ENCODE peak calls at places on chromosome 13, in ten cellular contexts. M is right lobe of liver, L is ascending aorta, F is fibroblast of lung, E is gastrocnemius medialis, D is AG09319, A is astrocyte of the spinal cord, Q is fibroblast of pulmonary artery, P is IMR-90, G is pancreas. J is an unnamed sample.

GRCh38 chr13:50617134-50617721 is 226.3 kb downstream of the DLEU7 start:
- DNase-seq in F (peak), G (no peak), D (no peak), E (no peak), P (peak), A (peak), Q (peak), L (no peak), M (no peak), J (no peak)

GRCh38 chr13:28163587-28163986 is 25.2 kb downstream of the PAN3 start:
- DNase-seq in P (no peak), M (no peak), G (no peak), E (no peak), Q (no peak), D (no peak), A (no peak), F (no peak), L (no peak), J (no peak)

GRCh38 chr13:105196052-105196451 is 1339.4 kb downstream of the EFNB2 start:
- DNase-seq in F (peak), M (no peak), E (no peak), A (peak), Q (peak), P (peak), G (no peak), L (no peak), D (no peak), J (no peak)

GRCh38 chr13:24281188-24282008 is 28.0 kb upstream of the C1QTNF9 start:
- DNase-seq in E (no peak), G (peak), L (no peak), P (no peak), F (no peak), Q (no peak), A (no peak), M (no peak), D (no peak), J (no peak)

GRCh38 chr13:93624371-93624777 is 397.8 kb downstream of the GPC6 start:
- DNase-seq in Q (peak), G (no peak), M (no peak), P (no peak), L (no peak), A (peak), F (peak), E (no peak), D (no peak), J (no peak)

GRCh38 chr13:40651866-40652587 is 14.4 kb downstream of the FOXO1 start:
- DNase-seq in L (no peak), P (no peak), G (no peak), M (no peak), E (no peak), D (no peak), F (no peak), Q (no peak), A (no peak), J (no peak)

GRCh38 chr13:102550507-102550906 is 46.3 kb upstream of the TPP2 start:
- DNase-seq in M (no peak), E (no peak), D (no peak), Q (no peak), G (no peak), F (no peak), A (no peak), L (no peak), P (no peak), J (no peak)

GRCh38 chr13:73849292-73849691 is 284.9 kb downstream of the KLF12 start:
- DNase-seq in F (peak), M (no peak), D (no peak), L (no peak), P (peak), Q (peak), A (peak), G (no peak), E (no peak), J (no peak)

GRCh38 chr13:34107814-34108213 is 289.9 kb downstream of the RFC3 start:
- DNase-seq in Q (peak), D (no peak), F (peak), L (no peak), M (no peak), G (no peak), E (no peak), P (no peak), A (peak), J (no peak)

GRCh38 chr13:108003626-108004025 is 211.7 kb downstream of the LIG4 start:
- DNase-seq in D (no peak), F (no peak), M (no peak), L (no peak), A (no peak), Q (no peak), P (no peak), E (no peak), G (no peak), J (no peak)

GRCh38 chr13:75541287-75541686 is 3.6 kb upstream of the COMMD6 start:
- DNase-seq in G (no peak), A (no peak), D (no peak), E (no peak), F (no peak), Q (no peak), M (no peak), P (peak), L (no peak), J (no peak)

GRCh38 chr13:109840201-109840892 is 54.0 kb upstream of the IRS2 start:
- DNase-seq in E (no peak), M (no peak), P (peak), F (peak), D (no peak), L (no peak), G (no peak), A (peak), Q (peak), J (no peak)

GRCh38 chr13:30880756-30881155 is 25.3 kb upstream of the MEDAG start:
- DNase-seq in M (no peak), A (peak), F (peak), L (peak), D (peak), G (no peak), P (peak), Q (peak), E (peak), J (no peak)

GRCh38 chr13:95800455-95800854 is 123.5 kb downstream of the DNAJC3 start:
- DNase-seq in A (no peak), E (no peak), F (peak), D (no peak), M (no peak), G (no peak), P (peak), Q (no peak), L (no peak), J (no peak)

GRCh38 chr13:106440846-106441245 is 94.6 kb downstream of the EFNB2 start:
- DNase-seq in F (no peak), L (no peak), A (no peak), M (no peak), Q (no peak), D (no peak), G (no peak), E (no peak), P (no peak), J (no peak)

GRCh38 chr13:47478985-47479384 is 522.1 kb downstream of the SUCLA2 start:
- DNase-seq in E (no peak), L (no peak), P (no peak), G (no peak), A (no peak), F (peak), M (peak), D (peak), Q (no peak), J (no peak)

GRCh38 chr13:46143239-46143701 is 38.4 kb upstream of the CPB2 start:
- DNase-seq in F (no peak), A (no peak), P (no peak), G (no peak), M (no peak), L (no peak), E (no peak), Q (no peak), D (no peak), J (no peak)

GRCh38 chr13:103403814-103404213 is 337.6 kb upstream of the SLC10A2 start:
- DNase-seq in G (no peak), P (no peak), Q (no peak), F (no peak), A (no peak), M (no peak), L (no peak), D (no peak), E (no peak), J (no peak)

GRCh38 chr13:30526612-30527217 is 61.0 kb upstream of the HMGB1 start:
- DNase-seq in Q (peak), L (no peak), G (no peak), E (no peak), A (peak), P (peak), F (peak), M (no peak), D (no peak), J (no peak)

GRCh38 chr13:111898956-111899713 is 167.8 kb upstream of the SOX1 start:
- DNase-seq in G (no peak), M (no peak), D (no peak), Q (no peak), E (no peak), L (no peak), P (no peak), A (no peak), F (no peak), J (no peak)

GRCh38 chr13:28638756-28639155 is 20.2 kb upstream of the POMP start:
- DNase-seq in A (no peak), D (no peak), P (no peak), F (no peak), L (no peak), M (no peak), G (no peak), Q (no peak), E (no peak), J (no peak)

GRCh38 chr13:88176231-88176630 is 505.1 kb downstream of the SLITRK5 start:
- DNase-seq in G (no peak), A (no peak), M (no peak), Q (no peak), E (no peak), L (no peak), P (no peak), F (no peak), D (no peak), J (no peak)

GRCh38 chr13:32781906-32782305 is 195.7 kb downstream of the PDS5B start:
- DNase-seq in M (no peak), Q (no peak), A (no peak), G (no peak), E (no peak), P (no peak), D (no peak), F (no peak), L (no peak), J (no peak)

GRCh38 chr13:41610426-41610825 is 153.1 kb downstream of the RGCC start:
- DNase-seq in G (no peak), M (no peak), F (peak), E (peak), Q (peak), L (no peak), D (peak), A (peak), P (peak), J (no peak)

GRCh38 chr13:75832812-75833211 is 196.7 kb downstream of the LMO7 start:
- DNase-seq in F (no peak), L (no peak), A (no peak), D (no peak), P (no peak), Q (no peak), E (no peak), M (no peak), G (no peak), J (no peak)

GRCh38 chr13:108220042-108220441 is 1.9 kb downstream of the ABHD13 start:
- DNase-seq in D (no peak), G (no peak), F (no peak), M (no peak), Q (no peak), L (no peak), E (no peak), A (no peak), P (no peak), J (no peak)

GRCh38 chr13:85806553-85807175 is 7.4 kb upstream of the SLITRK6 start:
- DNase-seq in Q (peak), F (peak), E (no peak), A (peak), L (no peak), P (peak), M (no peak), G (no peak), D (peak), J (no peak)

GRCh38 chr13:30738526-30738925 is 3.2 kb downstream of the ALOX5AP start:
- DNase-seq in E (no peak), D (no peak), F (no peak), A (no peak), Q (no peak), P (no peak), G (no peak), M (no peak), L (no peak), J (no peak)

GRCh38 chr13:51148223-51148951 is 37.3 kb upstream of the C13orf42 start:
- DNase-seq in A (peak), Q (no peak), L (no peak), G (peak), M (no peak), P (no peak), D (no peak), F (no peak), E (no peak), J (no peak)

GRCh38 chr13:110759710-110760109 is 46.2 kb downstream of the ING1 start:
- DNase-seq in D (no peak), P (peak), M (no peak), L (no peak), G (no peak), Q (peak), F (peak), E (no peak), A (peak), J (no peak)

GRCh38 chr13:102089177-102089576 is 312.7 kb downstream of the FGF14 start:
- DNase-seq in A (peak), G (no peak), M (no peak), Q (no peak), D (no peak), E (no peak), P (no peak), L (no peak), F (peak), J (no peak)

GRCh38 chr13:99572921-99573320 is 71.6 kb downstream of the TM9SF2 start:
- DNase-seq in Q (peak), D (peak), M (no peak), P (no peak), F (no peak), G (no peak), L (no peak), A (no peak), E (no peak), J (no peak)

GRCh38 chr13:34847751-34848150 is 94.3 kb upstream of the NBEA start:
- DNase-seq in E (no peak), F (no peak), Q (no peak), L (no peak), A (no peak), G (no peak), M (no peak), D (no peak), P (no peak), J (no peak)

GRCh38 chr13:35789335-35790166 is 313.1 kb upstream of the MAB21L1 start:
- DNase-seq in P (peak), D (peak), E (no peak), A (peak), F (peak), L (no peak), G (no peak), Q (peak), M (no peak), J (no peak)

GRCh38 chr13:22926176-22927007 is 254.4 kb upstream of the SGCG start:
- DNase-seq in L (peak), G (peak), P (no peak), M (peak), F (peak), D (peak), A (no peak), Q (peak), E (peak), J (no peak)

GRCh38 chr13:73416093-73416492 is 357.3 kb downstream of the KLF5 start:
- DNase-seq in D (no peak), Q (no peak), F (no peak), A (peak), M (no peak), P (no peak), E (no peak), G (no peak), L (no peak), J (no peak)

GRCh38 chr13:76820759-76821158 is 65.4 kb downstream of the KCTD12 start:
- DNase-seq in G (no peak), F (peak), E (peak), L (peak), A (no peak), M (no peak), D (peak), P (no peak), Q (peak), J (no peak)

GRCh38 chr13:84265365-84265764 is 383.1 kb upstream of the SLITRK1 start:
- DNase-seq in G (no peak), Q (no peak), M (no peak), L (no peak), D (no peak), P (no peak), E (no peak), A (no peak), F (no peak), J (no peak)

GRCh38 chr13:20058476-20058875 is 99.9 kb downstream of the ZMYM2 start:
- DNase-seq in E (no peak), D (no peak), L (no peak), M (no peak), A (no peak), Q (no peak), G (no peak), F (no peak), P (no peak), J (no peak)

GRCh38 chr13:20057214-20057613 is 98.7 kb downstream of the ZMYM2 start:
- DNase-seq in L (no peak), P (no peak), A (no peak), F (no peak), M (no peak), D (no peak), Q (no peak), G (no peak), E (no peak), J (no peak)

GRCh38 chr13:20054586-20054985 is 96.1 kb downstream of the ZMYM2 start:
- DNase-seq in D (no peak), A (no peak), M (no peak), Q (no peak), P (no peak), G (no peak), L (no peak), F (no peak), E (no peak), J (no peak)

GRCh38 chr13:20053891-20054290 is 95.4 kb downstream of the ZMYM2 start:
- DNase-seq in L (no peak), P (no peak), M (no peak), A (no peak), E (no peak), D (no peak), Q (no peak), F (no peak), G (no peak), J (no peak)

GRCh38 chr13:20057963-20058362 is 99.4 kb downstream of the ZMYM2 start:
- DNase-seq in Q (no peak), M (no peak), E (no peak), G (no peak), D (no peak), F (no peak), A (no peak), L (no peak), P (no peak), J (no peak)
- TF ChIP-seq CTCF in Q (peak), M (no peak), E (no peak), G (no peak), D (no peak), F (peak), A (peak), L (no peak), P (peak), J (peak)

GRCh38 chr13:113485545-113485944 is 5.0 kb downstream of the DCUN1D2 start:
- DNase-seq in D (no peak), E (no peak), P (no peak), G (no peak), M (no peak), Q (no peak), L (no peak), F (no peak), A (no peak), J (no peak)
- TF ChIP-seq CTCF in D (no peak), E (no peak), P (no peak), G (no peak), M (no peak), Q (no peak), L (no peak), F (no peak), A (no peak), J (no peak)

GRCh38 chr13:52743988-52744387 is 4.4 kb upstream of the CNMD start:
- DNase-seq in P (no peak), Q (no peak), M (no peak), A (no peak), G (no peak), F (no peak), L (no peak), E (no peak), D (no peak), J (no peak)
- TF ChIP-seq CTCF in P (no peak), Q (no peak), M (no peak), A (no peak), G (no peak), F (no peak), L (no peak), E (no peak), D (no peak), J (peak)

DNA sequence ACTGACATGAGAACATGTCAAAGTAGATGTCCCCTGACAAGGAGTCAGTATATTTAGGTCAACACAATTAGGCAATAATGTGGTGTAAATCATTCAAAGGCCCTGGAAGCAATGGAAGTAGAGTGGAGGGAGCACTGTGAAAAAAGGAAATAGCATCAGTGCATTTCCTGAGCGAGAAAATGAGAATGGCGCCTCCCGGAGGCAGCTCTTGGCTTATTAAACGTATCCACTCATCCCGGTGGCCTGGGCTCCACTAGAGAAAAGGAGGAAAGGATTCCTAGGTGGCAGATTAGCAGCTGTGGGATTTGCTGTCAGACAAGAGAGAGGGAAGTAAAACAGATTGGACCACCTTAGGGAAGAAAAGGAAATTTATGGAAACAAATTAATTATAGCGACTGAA is 173.7 kb upstream of the TMTC4 start:
- DNase-seq in L (no peak), M (no peak), E (no peak), A (no peak), D (no peak), G (no peak), Q (no peak), P (no peak), F (no peak), J (no peak)
- TF ChIP-seq CTCF in L (no peak), M (no peak), E (no peak), A (peak), D (no peak), G (no peak), Q (no peak), P (no peak), F (no peak), J (no peak)

J was measured in chondrocyte.